ENCODE peak calls at places on chromosomes 7 and 10, in five cellular contexts. One of them, this sample, is unnamed.

GRCh38 chr7:40721344-40721949 is 586.6 kb downstream of the SUGCT start:
- DNase-seq in activated T-cell treated with anti-CD3 and anti-CD28 coated beads, Interleukin-2, amount 50 U/mL, for 48 hours: no peak
- DNase-seq in stimulated activated CD4-positive, alpha-beta T cell treated with anti-CD3 and anti-CD28 coated beads, Interleukin-4, amount 100 ng/mL, for 48 hours: no peak
- DNase-seq in fibroblast of the aortic adventitia: peak
- DNase-seq in H9: no peak
- DNase-seq in this sample: no peak

GRCh38 chr7:115417662-115418061 is 495.8 kb downstream of the MDFIC start:
- DNase-seq in fibroblast of the aortic adventitia: no peak
- DNase-seq in activated T-cell treated with anti-CD3 and anti-CD28 coated beads, Interleukin-2, amount 50 U/mL, for 48 hours: no peak
- DNase-seq in H9: peak
- DNase-seq in stimulated activated CD4-positive, alpha-beta T cell treated with anti-CD3 and anti-CD28 coated beads, Interleukin-4, amount 100 ng/mL, for 48 hours: no peak
- DNase-seq in this sample: no peak

GRCh38 chr10:4661572-4662255 is 164.3 kb upstream of the AKR1E2 start:
- DNase-seq in H9: no peak
- DNase-seq in fibroblast of the aortic adventitia: peak
- DNase-seq in stimulated activated CD4-positive, alpha-beta T cell treated with anti-CD3 and anti-CD28 coated beads, Interleukin-4, amount 100 ng/mL, for 48 hours: no peak
- DNase-seq in activated T-cell treated with anti-CD3 and anti-CD28 coated beads, Interleukin-2, amount 50 U/mL, for 48 hours: no peak
- DNase-seq in this sample: no peak

GRCh38 chr7:107596881-107597581 is 17.0 kb downstream of the BCAP29 start:
- DNase-seq in stimulated activated CD4-positive, alpha-beta T cell treated with anti-CD3 and anti-CD28 coated beads, Interleukin-4, amount 100 ng/mL, for 48 hours: no peak
- DNase-seq in activated T-cell treated with anti-CD3 and anti-CD28 coated beads, Interleukin-2, amount 50 U/mL, for 48 hours: no peak
- DNase-seq in fibroblast of the aortic adventitia: no peak
- DNase-seq in H9: no peak
- DNase-seq in this sample: no peak

GRCh38 chr10:122254831-122255230 is 16.3 kb upstream of the BTBD16 start:
- DNase-seq in fibroblast of the aortic adventitia: no peak
- DNase-seq in H9: no peak
- DNase-seq in stimulated activated CD4-positive, alpha-beta T cell treated with anti-CD3 and anti-CD28 coated beads, Interleukin-4, amount 100 ng/mL, for 48 hours: no peak
- DNase-seq in activated T-cell treated with anti-CD3 and anti-CD28 coated beads, Interleukin-2, amount 50 U/mL, for 48 hours: no peak
- DNase-seq in this sample: no peak

GRCh38 chr7:157887400-157887799 is 550.6 kb downstream of the DNAJB6 start:
- DNase-seq in H9: no peak
- DNase-seq in activated T-cell treated with anti-CD3 and anti-CD28 coated beads, Interleukin-2, amount 50 U/mL, for 48 hours: no peak
- DNase-seq in fibroblast of the aortic adventitia: no peak
- DNase-seq in stimulated activated CD4-positive, alpha-beta T cell treated with anti-CD3 and anti-CD28 coated beads, Interleukin-4, amount 100 ng/mL, for 48 hours: no peak
- DNase-seq in this sample: no peak

GRCh38 chr10:84540022-84540616 is 211.7 kb downstream of the CCSER2 start:
- DNase-seq in fibroblast of the aortic adventitia: peak
- DNase-seq in H9: no peak
- DNase-seq in stimulated activated CD4-positive, alpha-beta T cell treated with anti-CD3 and anti-CD28 coated beads, Interleukin-4, amount 100 ng/mL, for 48 hours: no peak
- DNase-seq in activated T-cell treated with anti-CD3 and anti-CD28 coated beads, Interleukin-2, amount 50 U/mL, for 48 hours: no peak
- DNase-seq in this sample: no peak

GRCh38 chr10:15491856-15492255 is 120.8 kb upstream of the FAM171A1 start:
- DNase-seq in activated T-cell treated with anti-CD3 and anti-CD28 coated beads, Interleukin-2, amount 50 U/mL, for 48 hours: no peak
- DNase-seq in stimulated activated CD4-positive, alpha-beta T cell treated with anti-CD3 and anti-CD28 coated beads, Interleukin-4, amount 100 ng/mL, for 48 hours: no peak
- DNase-seq in H9: no peak
- DNase-seq in fibroblast of the aortic adventitia: no peak
- DNase-seq in this sample: no peak

GRCh38 chr7:128031901-128032604 is 816 bp upstream of the LRRC4 start:
- DNase-seq in H9: peak
- DNase-seq in stimulated activated CD4-positive, alpha-beta T cell treated with anti-CD3 and anti-CD28 coated beads, Interleukin-4, amount 100 ng/mL, for 48 hours: peak
- DNase-seq in activated T-cell treated with anti-CD3 and anti-CD28 coated beads, Interleukin-2, amount 50 U/mL, for 48 hours: peak
- DNase-seq in fibroblast of the aortic adventitia: peak
- DNase-seq in this sample: peak

GRCh38 chr7:2505401-2505800 is 14.2 kb upstream of the LFNG start:
- DNase-seq in H9: no peak
- DNase-seq in stimulated activated CD4-positive, alpha-beta T cell treated with anti-CD3 and anti-CD28 coated beads, Interleukin-4, amount 100 ng/mL, for 48 hours: no peak
- DNase-seq in fibroblast of the aortic adventitia: no peak
- DNase-seq in activated T-cell treated with anti-CD3 and anti-CD28 coated beads, Interleukin-2, amount 50 U/mL, for 48 hours: no peak
- DNase-seq in this sample: no peak

GRCh38 chr7:19145429-19146201 is 394 bp upstream of the FERD3L start:
- DNase-seq in fibroblast of the aortic adventitia: no peak
- DNase-seq in stimulated activated CD4-positive, alpha-beta T cell treated with anti-CD3 and anti-CD28 coated beads, Interleukin-4, amount 100 ng/mL, for 48 hours: no peak
- DNase-seq in H9: peak
- DNase-seq in activated T-cell treated with anti-CD3 and anti-CD28 coated beads, Interleukin-2, amount 50 U/mL, for 48 hours: no peak
- DNase-seq in this sample: no peak

GRCh38 chr10:98265403-98266378 is 2.3 kb downstream of the LOXL4 start:
- DNase-seq in activated T-cell treated with anti-CD3 and anti-CD28 coated beads, Interleukin-2, amount 50 U/mL, for 48 hours: no peak
- DNase-seq in stimulated activated CD4-positive, alpha-beta T cell treated with anti-CD3 and anti-CD28 coated beads, Interleukin-4, amount 100 ng/mL, for 48 hours: no peak
- DNase-seq in fibroblast of the aortic adventitia: no peak
- DNase-seq in H9: no peak
- DNase-seq in this sample: no peak

GRCh38 chr7:29987083-29987482 is 2.5 kb downstream of the SCRN1 start:
- DNase-seq in fibroblast of the aortic adventitia: peak
- DNase-seq in stimulated activated CD4-positive, alpha-beta T cell treated with anti-CD3 and anti-CD28 coated beads, Interleukin-4, amount 100 ng/mL, for 48 hours: no peak
- DNase-seq in activated T-cell treated with anti-CD3 and anti-CD28 coated beads, Interleukin-2, amount 50 U/mL, for 48 hours: no peak
- DNase-seq in H9: no peak
- DNase-seq in this sample: no peak

GRCh38 chr10:130820880-130821482 is 490.5 kb downstream of the TCERG1L start:
- DNase-seq in H9: no peak
- DNase-seq in activated T-cell treated with anti-CD3 and anti-CD28 coated beads, Interleukin-2, amount 50 U/mL, for 48 hours: no peak
- DNase-seq in fibroblast of the aortic adventitia: no peak
- DNase-seq in stimulated activated CD4-positive, alpha-beta T cell treated with anti-CD3 and anti-CD28 coated beads, Interleukin-4, amount 100 ng/mL, for 48 hours: no peak
- DNase-seq in this sample: no peak

GRCh38 chr10:124601016-124601415 is 139.4 kb downstream of the LHPP start:
- DNase-seq in stimulated activated CD4-positive, alpha-beta T cell treated with anti-CD3 and anti-CD28 coated beads, Interleukin-4, amount 100 ng/mL, for 48 hours: no peak
- DNase-seq in activated T-cell treated with anti-CD3 and anti-CD28 coated beads, Interleukin-2, amount 50 U/mL, for 48 hours: no peak
- DNase-seq in fibroblast of the aortic adventitia: no peak
- DNase-seq in H9: no peak
- DNase-seq in this sample: no peak

GRCh38 chr10:88731296-88731695 is 25.2 kb downstream of the LIPK start:
- DNase-seq in H9: peak
- DNase-seq in stimulated activated CD4-positive, alpha-beta T cell treated with anti-CD3 and anti-CD28 coated beads, Interleukin-4, amount 100 ng/mL, for 48 hours: no peak
- DNase-seq in fibroblast of the aortic adventitia: peak
- DNase-seq in activated T-cell treated with anti-CD3 and anti-CD28 coated beads, Interleukin-2, amount 50 U/mL, for 48 hours: no peak
- DNase-seq in this sample: no peak

GRCh38 chr7:1512781-1513656 is 8.8 kb upstream of the INTS1 start:
- DNase-seq in H9: no peak
- DNase-seq in stimulated activated CD4-positive, alpha-beta T cell treated with anti-CD3 and anti-CD28 coated beads, Interleukin-4, amount 100 ng/mL, for 48 hours: no peak
- DNase-seq in activated T-cell treated with anti-CD3 and anti-CD28 coated beads, Interleukin-2, amount 50 U/mL, for 48 hours: peak
- DNase-seq in fibroblast of the aortic adventitia: peak
- DNase-seq in this sample: peak

GRCh38 chr7:119545118-119545517 is 727.9 kb upstream of the KCND2 start:
- DNase-seq in stimulated activated CD4-positive, alpha-beta T cell treated with anti-CD3 and anti-CD28 coated beads, Interleukin-4, amount 100 ng/mL, for 48 hours: no peak
- DNase-seq in activated T-cell treated with anti-CD3 and anti-CD28 coated beads, Interleukin-2, amount 50 U/mL, for 48 hours: no peak
- DNase-seq in fibroblast of the aortic adventitia: peak
- DNase-seq in H9: no peak
- DNase-seq in this sample: no peak

GRCh38 chr10:52229271-52229931 is 84.7 kb upstream of the DKK1 start:
- DNase-seq in stimulated activated CD4-positive, alpha-beta T cell treated with anti-CD3 and anti-CD28 coated beads, Interleukin-4, amount 100 ng/mL, for 48 hours: no peak
- DNase-seq in activated T-cell treated with anti-CD3 and anti-CD28 coated beads, Interleukin-2, amount 50 U/mL, for 48 hours: no peak
- DNase-seq in H9: no peak
- DNase-seq in fibroblast of the aortic adventitia: peak
- DNase-seq in this sample: no peak

GRCh38 chr10:29028486-29028885 is 260.4 kb upstream of the LYZL1 start:
- DNase-seq in activated T-cell treated with anti-CD3 and anti-CD28 coated beads, Interleukin-2, amount 50 U/mL, for 48 hours: no peak
- DNase-seq in H9: no peak
- DNase-seq in fibroblast of the aortic adventitia: no peak
- DNase-seq in stimulated activated CD4-positive, alpha-beta T cell treated with anti-CD3 and anti-CD28 coated beads, Interleukin-4, amount 100 ng/mL, for 48 hours: no peak
- DNase-seq in this sample: no peak

GRCh38 chr7:124698964-124699363 is 66.6 kb downstream of the GPR37 start:
- DNase-seq in activated T-cell treated with anti-CD3 and anti-CD28 coated beads, Interleukin-2, amount 50 U/mL, for 48 hours: no peak
- DNase-seq in H9: no peak
- DNase-seq in stimulated activated CD4-positive, alpha-beta T cell treated with anti-CD3 and anti-CD28 coated beads, Interleukin-4, amount 100 ng/mL, for 48 hours: no peak
- DNase-seq in fibroblast of the aortic adventitia: no peak
- DNase-seq in this sample: no peak

GRCh38 chr10:89206402-89207180 is 526 bp downstream of the CH25H start:
- DNase-seq in stimulated activated CD4-positive, alpha-beta T cell treated with anti-CD3 and anti-CD28 coated beads, Interleukin-4, amount 100 ng/mL, for 48 hours: no peak
- DNase-seq in fibroblast of the aortic adventitia: peak
- DNase-seq in H9: peak
- DNase-seq in activated T-cell treated with anti-CD3 and anti-CD28 coated beads, Interleukin-2, amount 50 U/mL, for 48 hours: peak
- DNase-seq in this sample: peak

GRCh38 chr7:139943391-139943790 is 114.3 kb downstream of the TBXAS1 start:
- DNase-seq in stimulated activated CD4-positive, alpha-beta T cell treated with anti-CD3 and anti-CD28 coated beads, Interleukin-4, amount 100 ng/mL, for 48 hours: no peak
- DNase-seq in fibroblast of the aortic adventitia: no peak
- DNase-seq in activated T-cell treated with anti-CD3 and anti-CD28 coated beads, Interleukin-2, amount 50 U/mL, for 48 hours: no peak
- DNase-seq in H9: no peak
- DNase-seq in this sample: no peak

GRCh38 chr10:103710490-103710889 is 144.9 kb downstream of the SH3PXD2A start:
- DNase-seq in stimulated activated CD4-positive, alpha-beta T cell treated with anti-CD3 and anti-CD28 coated beads, Interleukin-4, amount 100 ng/mL, for 48 hours: no peak
- DNase-seq in fibroblast of the aortic adventitia: no peak
- DNase-seq in H9: no peak
- DNase-seq in activated T-cell treated with anti-CD3 and anti-CD28 coated beads, Interleukin-2, amount 50 U/mL, for 48 hours: no peak
- DNase-seq in this sample: no peak

GRCh38 chr7:47253650-47254080 is 328.2 kb downstream of the TNS3 start:
- DNase-seq in activated T-cell treated with anti-CD3 and anti-CD28 coated beads, Interleukin-2, amount 50 U/mL, for 48 hours: no peak
- DNase-seq in stimulated activated CD4-positive, alpha-beta T cell treated with anti-CD3 and anti-CD28 coated beads, Interleukin-4, amount 100 ng/mL, for 48 hours: no peak
- DNase-seq in H9: peak
- DNase-seq in fibroblast of the aortic adventitia: peak
- DNase-seq in this sample: peak

GRCh38 chr7:15313361-15313760 is 248.5 kb downstream of the AGMO start:
- DNase-seq in H9: no peak
- DNase-seq in activated T-cell treated with anti-CD3 and anti-CD28 coated beads, Interleukin-2, amount 50 U/mL, for 48 hours: no peak
- DNase-seq in stimulated activated CD4-positive, alpha-beta T cell treated with anti-CD3 and anti-CD28 coated beads, Interleukin-4, amount 100 ng/mL, for 48 hours: no peak
- DNase-seq in fibroblast of the aortic adventitia: peak
- DNase-seq in this sample: no peak

GRCh38 chr7:124031919-124032318 is 948 bp downstream of the TMEM229A start:
- DNase-seq in H9: no peak
- DNase-seq in activated T-cell treated with anti-CD3 and anti-CD28 coated beads, Interleukin-2, amount 50 U/mL, for 48 hours: peak
- DNase-seq in stimulated activated CD4-positive, alpha-beta T cell treated with anti-CD3 and anti-CD28 coated beads, Interleukin-4, amount 100 ng/mL, for 48 hours: no peak
- DNase-seq in fibroblast of the aortic adventitia: no peak
- DNase-seq in this sample: no peak

GRCh38 chr7:30787476-30787875 is 16.3 kb downstream of the MINDY4 start:
- DNase-seq in fibroblast of the aortic adventitia: no peak
- DNase-seq in H9: no peak
- DNase-seq in stimulated activated CD4-positive, alpha-beta T cell treated with anti-CD3 and anti-CD28 coated beads, Interleukin-4, amount 100 ng/mL, for 48 hours: no peak
- DNase-seq in activated T-cell treated with anti-CD3 and anti-CD28 coated beads, Interleukin-2, amount 50 U/mL, for 48 hours: no peak
- DNase-seq in this sample: no peak

GRCh38 chr10:101893510-101894120 is 50.0 kb upstream of the KCNIP2 start:
- DNase-seq in stimulated activated CD4-positive, alpha-beta T cell treated with anti-CD3 and anti-CD28 coated beads, Interleukin-4, amount 100 ng/mL, for 48 hours: no peak
- DNase-seq in H9: no peak
- DNase-seq in activated T-cell treated with anti-CD3 and anti-CD28 coated beads, Interleukin-2, amount 50 U/mL, for 48 hours: no peak
- DNase-seq in fibroblast of the aortic adventitia: no peak
- DNase-seq in this sample: no peak

GRCh38 chr7:95811846-95812445 is 39.6 kb downstream of the DYNC1I1 start:
- DNase-seq in stimulated activated CD4-positive, alpha-beta T cell treated with anti-CD3 and anti-CD28 coated beads, Interleukin-4, amount 100 ng/mL, for 48 hours: no peak
- DNase-seq in fibroblast of the aortic adventitia: no peak
- DNase-seq in H9: no peak
- DNase-seq in activated T-cell treated with anti-CD3 and anti-CD28 coated beads, Interleukin-2, amount 50 U/mL, for 48 hours: no peak
- DNase-seq in this sample: no peak

GRCh38 chr7:5035276-5035675 is 10.4 kb upstream of the RBAK start:
- DNase-seq in activated T-cell treated with anti-CD3 and anti-CD28 coated beads, Interleukin-2, amount 50 U/mL, for 48 hours: no peak
- DNase-seq in H9: no peak
- DNase-seq in fibroblast of the aortic adventitia: no peak
- DNase-seq in stimulated activated CD4-positive, alpha-beta T cell treated with anti-CD3 and anti-CD28 coated beads, Interleukin-4, amount 100 ng/mL, for 48 hours: no peak
- DNase-seq in this sample: no peak

GRCh38 chr7:4833691-4834600 is 27.9 kb downstream of the PAPOLB start:
- DNase-seq in activated T-cell treated with anti-CD3 and anti-CD28 coated beads, Interleukin-2, amount 50 U/mL, for 48 hours: no peak
- DNase-seq in stimulated activated CD4-positive, alpha-beta T cell treated with anti-CD3 and anti-CD28 coated beads, Interleukin-4, amount 100 ng/mL, for 48 hours: no peak
- DNase-seq in H9: no peak
- DNase-seq in fibroblast of the aortic adventitia: no peak
- DNase-seq in this sample: peak

GRCh38 chr10:95566121-95566520 is 5.0 kb upstream of the SORBS1 start:
- DNase-seq in stimulated activated CD4-positive, alpha-beta T cell treated with anti-CD3 and anti-CD28 coated beads, Interleukin-4, amount 100 ng/mL, for 48 hours: no peak
- DNase-seq in fibroblast of the aortic adventitia: no peak
- DNase-seq in activated T-cell treated with anti-CD3 and anti-CD28 coated beads, Interleukin-2, amount 50 U/mL, for 48 hours: no peak
- DNase-seq in H9: no peak
- DNase-seq in this sample: no peak

GRCh38 chr10:119416855-119417254 is 125.7 kb downstream of the RGS10 start:
- DNase-seq in stimulated activated CD4-positive, alpha-beta T cell treated with anti-CD3 and anti-CD28 coated beads, Interleukin-4, amount 100 ng/mL, for 48 hours: peak
- DNase-seq in H9: peak
- DNase-seq in activated T-cell treated with anti-CD3 and anti-CD28 coated beads, Interleukin-2, amount 50 U/mL, for 48 hours: peak
- DNase-seq in fibroblast of the aortic adventitia: peak
- DNase-seq in this sample: peak

GRCh38 chr10:71210031-71210871 is 2.1 kb upstream of the UNC5B start:
- DNase-seq in activated T-cell treated with anti-CD3 and anti-CD28 coated beads, Interleukin-2, amount 50 U/mL, for 48 hours: no peak
- DNase-seq in fibroblast of the aortic adventitia: no peak
- DNase-seq in stimulated activated CD4-positive, alpha-beta T cell treated with anti-CD3 and anti-CD28 coated beads, Interleukin-4, amount 100 ng/mL, for 48 hours: no peak
- DNase-seq in H9: no peak
- DNase-seq in this sample: peak

GRCh38 chr7:91436655-91437054 is 172.4 kb downstream of the FZD1 start:
- DNase-seq in stimulated activated CD4-positive, alpha-beta T cell treated with anti-CD3 and anti-CD28 coated beads, Interleukin-4, amount 100 ng/mL, for 48 hours: no peak
- DNase-seq in H9: no peak
- DNase-seq in activated T-cell treated with anti-CD3 and anti-CD28 coated beads, Interleukin-2, amount 50 U/mL, for 48 hours: no peak
- DNase-seq in fibroblast of the aortic adventitia: no peak
- DNase-seq in this sample: no peak

GRCh38 chr10:49023752-49024151 is 84.1 kb upstream of the LRRC18 start:
- DNase-seq in fibroblast of the aortic adventitia: peak
- DNase-seq in activated T-cell treated with anti-CD3 and anti-CD28 coated beads, Interleukin-2, amount 50 U/mL, for 48 hours: no peak
- DNase-seq in H9: no peak
- DNase-seq in stimulated activated CD4-positive, alpha-beta T cell treated with anti-CD3 and anti-CD28 coated beads, Interleukin-4, amount 100 ng/mL, for 48 hours: no peak
- DNase-seq in this sample: no peak

GRCh38 chr10:5971886-5972285 is 5.5 kb downstream of the IL15RA start:
- DNase-seq in stimulated activated CD4-positive, alpha-beta T cell treated with anti-CD3 and anti-CD28 coated beads, Interleukin-4, amount 100 ng/mL, for 48 hours: no peak
- DNase-seq in activated T-cell treated with anti-CD3 and anti-CD28 coated beads, Interleukin-2, amount 50 U/mL, for 48 hours: no peak
- DNase-seq in fibroblast of the aortic adventitia: no peak
- DNase-seq in H9: no peak
- DNase-seq in this sample: no peak

GRCh38 chr7:139725077-139725476 is 52.7 kb downstream of the HIPK2 start:
- DNase-seq in activated T-cell treated with anti-CD3 and anti-CD28 coated beads, Interleukin-2, amount 50 U/mL, for 48 hours: no peak
- DNase-seq in fibroblast of the aortic adventitia: peak
- DNase-seq in H9: no peak
- DNase-seq in stimulated activated CD4-positive, alpha-beta T cell treated with anti-CD3 and anti-CD28 coated beads, Interleukin-4, amount 100 ng/mL, for 48 hours: no peak
- DNase-seq in this sample: peak

This sample was measured in activated effector memory CD4-positive, alpha-beta T cell treated with anti-CD3 and anti-CD28 coated beads, Interleukin-2, amount 50 U/mL, for 16 hours.